ENCODE peak calls at places on chromosomes 1 and 21, in nine cellular contexts. R is fibroblast of lung; Z is epithelial cell of esophagus; U is GM13976; H is CD8-positive, alpha-beta T cell; J is heart right ventricle; F is MCF 10A; G is left ventricle myocardium inferior; A is fibroblast of the aortic adventitia. N is an unnamed sample.

GRCh38 chr1:29506678-29507225 is 270.4 kb downstream of the PTPRU start:
- DNase-seq in R (no peak), Z (no peak), U (no peak), H (no peak), J (peak; percentile 1), F (no peak), G (no peak), A (no peak), N (no peak)

GRCh38 chr1:84971957-84972356 is 25.0 kb downstream of the MCOLN2 start:
- DNase-seq in R (no peak), Z (no peak), U (no peak), H (no peak), J (no peak), F (no peak), G (no peak), A (no peak), N (no peak)

GRCh38 chr1:5967351-5968160 is 24.7 kb downstream of the NPHP4 start:
- DNase-seq in R (no peak), Z (no peak), U (no peak), H (no peak), J (no peak), F (no peak), G (peak; percentile 42), A (no peak), N (no peak)

GRCh38 chr1:44775930-44776748 is 799 bp downstream of the RPS8 start:
- DNase-seq in R (peak; percentile 17), Z (peak; percentile 30), U (peak; percentile 50), H (no peak), J (no peak), F (peak; percentile 29), G (no peak), A (peak; percentile 32), N (no peak)

GRCh38 chr1:164673584-164674214 is 114.7 kb downstream of the PBX1 start:
- DNase-seq in R (no peak), Z (no peak), U (no peak), H (no peak), J (no peak), F (peak; percentile 45), G (no peak), A (no peak), N (no peak)

GRCh38 chr1:154342836-154343472 is 17.6 kb downstream of the ATP8B2 start:
- DNase-seq in R (no peak), Z (no peak), U (no peak), H (peak; percentile 90), J (no peak), F (no peak), G (no peak), A (no peak), N (no peak)

GRCh38 chr1:41138549-41138948 is 103.6 kb downstream of the SCMH1 start:
- DNase-seq in R (no peak), Z (peak; percentile 62), U (no peak), H (no peak), J (no peak), F (no peak), G (no peak), A (no peak), N (no peak)

GRCh38 chr1:3691421-3692204 is 39.3 kb downstream of the TP73 start:
- DNase-seq in R (no peak), Z (no peak), U (no peak), H (no peak), J (no peak), F (no peak), G (no peak), A (no peak), N (no peak)

GRCh38 chr1:202106340-202107284 is 16.1 kb upstream of the GPR37L1 start:
- DNase-seq in R (no peak), Z (peak; percentile 24), U (no peak), H (no peak), J (no peak), F (peak; percentile 63), G (no peak), A (no peak), N (no peak)

GRCh38 chr1:204102719-204103118 is 29.8 kb downstream of the SOX13 start:
- DNase-seq in R (no peak), Z (peak; percentile 51), U (no peak), H (no peak), J (no peak), F (peak; percentile 79), G (no peak), A (no peak), N (no peak)

GRCh38 chr1:100482748-100483147 is 55.2 kb upstream of the GPR88 start:
- DNase-seq in R (no peak), Z (no peak), U (no peak), H (no peak), J (no peak), F (no peak), G (no peak), A (no peak), N (no peak)

GRCh38 chr1:104874044-104874443 is 1124.3 kb downstream of the AMY1C start:
- DNase-seq in R (no peak), Z (no peak), U (no peak), H (no peak), J (no peak), F (no peak), G (no peak), A (no peak), N (no peak)

DNA sequence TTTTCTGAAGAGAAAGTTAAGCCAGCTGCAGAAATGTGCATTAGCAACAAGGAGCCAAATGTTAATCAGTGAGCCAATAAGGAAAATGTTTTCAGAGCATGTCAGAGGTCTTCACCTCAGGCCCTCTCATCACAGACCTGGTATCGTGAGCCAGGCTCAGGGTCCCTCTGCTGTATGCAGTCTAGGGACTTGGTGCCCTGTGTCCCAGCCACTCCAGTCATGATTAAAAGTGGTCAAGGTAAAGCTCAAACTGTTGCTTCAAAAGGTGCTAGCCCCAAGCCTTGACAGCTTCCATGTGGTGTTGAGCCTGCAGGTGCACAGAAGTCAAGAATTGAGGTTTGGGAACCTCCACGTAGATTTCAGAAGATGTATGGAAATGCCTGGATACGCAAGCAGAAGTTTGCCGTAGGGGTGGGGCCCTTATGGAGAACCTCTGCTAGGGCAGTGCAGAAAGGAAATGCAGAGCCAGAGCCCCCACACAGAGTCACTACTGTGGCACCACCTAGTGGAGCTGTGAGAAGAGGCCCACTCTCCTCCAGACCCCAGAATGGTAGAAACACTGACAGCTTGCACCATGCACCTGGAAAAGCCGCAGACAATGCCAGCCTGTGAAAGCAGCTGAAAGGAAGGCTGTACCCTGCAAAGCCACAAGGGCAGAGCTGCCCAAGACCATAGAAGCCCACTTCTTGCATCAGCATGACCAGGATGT is 1128.7 kb downstream of the AMY1C start:
- DNase-seq in R (no peak), Z (no peak), U (no peak), H (no peak), J (no peak), F (peak; percentile 1), G (no peak), A (no peak), N (no peak)
- TF ChIP-seq CTCF in R (no peak), Z (no peak), U (peak; percentile 6), H (no peak), J (no peak), F (no peak), G (no peak), A (no peak), N (no peak)

GRCh38 chr1:226158457-226158856 is 28.1 kb downstream of the ACBD3 start:
- DNase-seq in R (no peak), Z (no peak), U (no peak), H (no peak), J (no peak), F (no peak), G (no peak), A (no peak), N (no peak)
- TF ChIP-seq CTCF in R (no peak), Z (no peak), U (no peak), H (no peak), J (no peak), F (no peak), G (no peak), A (no peak), N (no peak)

DNA sequence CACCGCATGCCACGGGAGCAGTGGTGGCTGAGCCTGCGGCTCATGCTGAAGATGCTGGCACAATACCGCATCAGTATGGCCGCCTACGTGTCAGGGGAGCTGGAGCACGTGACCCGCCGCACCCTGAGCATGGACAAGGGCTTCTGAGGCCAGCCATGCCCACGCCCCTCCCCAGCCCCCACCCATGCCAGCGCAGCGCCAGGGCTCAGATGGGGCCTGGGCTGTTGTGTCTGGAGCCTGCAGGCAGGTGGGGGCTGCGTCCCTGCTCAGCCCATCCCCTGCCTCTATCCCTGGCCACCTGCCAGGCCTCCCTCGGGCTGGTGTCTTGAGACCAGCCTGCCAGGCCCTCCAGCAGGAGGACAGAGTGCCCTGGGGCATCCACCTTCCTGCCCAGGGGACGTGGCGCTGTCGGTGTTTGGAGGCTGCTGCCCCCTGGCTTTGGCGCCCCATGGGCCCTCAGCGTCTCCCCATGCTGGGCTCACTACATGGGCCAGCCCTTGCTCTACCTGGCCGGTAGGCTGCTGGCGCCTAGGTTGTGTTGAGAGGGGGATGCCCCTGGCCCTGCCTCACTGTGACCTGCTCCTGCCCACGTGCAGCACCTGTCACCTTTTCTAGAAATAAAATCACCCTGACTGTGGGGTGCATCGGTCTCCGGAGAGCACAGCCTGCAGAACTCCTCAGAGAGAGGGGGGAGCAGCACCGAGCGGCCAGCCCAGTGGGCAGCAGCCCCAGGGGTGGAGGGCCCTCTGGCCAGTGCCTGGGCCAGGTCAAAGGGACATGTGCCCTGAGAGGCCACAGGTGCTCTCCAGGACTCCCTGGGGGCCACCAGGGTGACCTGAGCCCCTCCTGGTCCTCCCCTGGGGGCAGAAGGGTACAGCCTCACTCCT is 12.2 kb downstream of the CFAP410 start:
- DNase-seq in R (no peak), Z (no peak), U (no peak), H (no peak), J (no peak), F (no peak), G (no peak), A (no peak), N (no peak)
- TF ChIP-seq CTCF in R (no peak), Z (peak; percentile 5), U (no peak), H (no peak), J (no peak), F (no peak), G (no peak), A (no peak), N (peak; percentile 33)

DNA sequence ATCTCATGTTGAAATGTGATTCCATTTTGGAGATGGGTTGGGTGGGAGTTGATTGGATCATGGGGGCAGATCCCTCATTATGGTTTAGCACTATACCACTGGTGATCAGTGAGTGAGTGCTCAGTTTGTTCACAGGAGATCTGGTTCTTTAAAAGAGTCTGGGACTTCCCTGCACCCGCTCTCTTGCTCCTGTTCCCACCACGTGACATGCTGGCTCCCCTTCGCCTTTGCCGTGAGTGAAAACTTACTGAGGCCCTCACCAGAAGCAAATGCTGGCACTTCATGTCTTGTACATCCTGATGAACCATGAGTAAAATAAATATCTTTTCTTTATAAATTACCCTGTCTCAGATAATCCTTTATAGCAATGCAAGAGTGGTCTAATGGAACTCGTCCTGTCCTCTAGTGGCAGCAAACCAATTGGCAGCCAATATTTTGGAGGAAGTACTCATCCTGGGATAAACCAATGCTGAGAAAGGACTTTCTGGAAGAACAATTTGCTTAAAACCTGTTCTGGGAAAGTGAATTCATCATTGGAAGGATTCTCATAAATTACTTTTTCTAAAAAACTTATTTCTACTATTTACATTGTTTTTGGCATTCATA is 27.8 kb upstream of the CYP4A11 start:
- DNase-seq in R (no peak), Z (no peak), U (no peak), H (no peak), J (no peak), F (no peak), G (no peak), A (no peak), N (no peak)
- TF ChIP-seq CTCF in R (no peak), Z (peak; percentile 38), U (no peak), H (no peak), J (no peak), F (no peak), G (peak; percentile 24), A (peak; percentile 25), N (no peak)

GRCh38 chr21:39180429-39181019 is 2.7 kb downstream of the PSMG1 start:
- DNase-seq in R (no peak), Z (peak; percentile 19), U (no peak), H (no peak), J (no peak), F (peak; percentile 13), G (no peak), A (no peak), N (peak; percentile 13)
- TF ChIP-seq CTCF in R (peak; percentile 29), Z (peak; percentile 26), U (no peak), H (no peak), J (no peak), F (peak; percentile 29), G (no peak), A (peak; percentile 32), N (peak; percentile 67)

N was measured in HFFc6.